ENCODE peak calls at places on chromosomes 11 and 22, in four cellular contexts. X is Peyer's patch, S is PC-9, I is AG04450. V is an unnamed sample.

GRCh38 chr22:17777005-17777716 is 2.9 kb upstream of the BID start:
- DNase-seq in X (peak), S (no peak), I (no peak), V (no peak)

GRCh38 chr22:32103648-32104326 is 55.3 kb downstream of the C22orf42 start:
- DNase-seq in I (no peak), S (no peak), X (no peak), V (peak)

GRCh38 chr11:72684236-72684912 is 10.2 kb upstream of the PDE2A start:
- DNase-seq in X (peak), S (peak), I (no peak), V (no peak)

GRCh38 chr11:47494996-47495855 is 46.3 kb upstream of the RAPSN start:
- DNase-seq in X (no peak), I (peak), S (no peak), V (no peak)

GRCh38 chr11:71209181-71209580 is 43.2 kb downstream of the SHANK2 start:
- DNase-seq in I (no peak), X (no peak), S (no peak), V (no peak)

GRCh38 chr22:33918676-33919590 is 1.3 kb downstream of the LARGE1 start:
- DNase-seq in S (no peak), X (no peak), I (no peak), V (no peak)

GRCh38 chr11:15662285-15662684 is 547.6 kb downstream of the INSC start:
- DNase-seq in I (no peak), S (no peak), X (no peak), V (no peak)

GRCh38 chr11:66237867-66238266 is 30.6 kb upstream of the RAB1B start:
- DNase-seq in X (no peak), I (no peak), S (no peak), V (no peak)

GRCh38 chr11:35629914-35630313 is 11.7 kb downstream of the FJX1 start:
- DNase-seq in X (no peak), I (peak), S (peak), V (peak)

GRCh38 chr22:25402160-25402500 is 162.3 kb upstream of the GRK3 start:
- DNase-seq in S (no peak), I (no peak), X (no peak), V (no peak)

GRCh38 chr22:20494978-20495860 is at the start of gene KLHL22:
- DNase-seq in S (peak), I (no peak), X (peak), V (no peak)

GRCh38 chr22:27391092-27391770 is 410.3 kb downstream of the MN1 start:
- DNase-seq in X (no peak), I (no peak), S (no peak), V (no peak)

GRCh38 chr11:120035756-120036155 is 102.2 kb downstream of the TRIM29 start:
- DNase-seq in I (no peak), S (no peak), X (peak), V (no peak)

GRCh38 chr22:25095869-25096268 is 103.8 kb upstream of the CRYBB3 start:
- DNase-seq in S (no peak), I (no peak), X (no peak), V (no peak)

GRCh38 chr11:124740277-124740882 is 638 bp downstream of the NRGN start:
- DNase-seq in S (peak), X (peak), I (no peak), V (no peak)

GRCh38 chr11:92556435-92556834 is 331.8 kb downstream of the FAT3 start:
- DNase-seq in X (no peak), S (peak), I (no peak), V (no peak)

GRCh38 chr11:70477607-70478006 is 79.3 kb downstream of the CTTN start:
- DNase-seq in S (no peak), I (no peak), X (no peak), V (no peak)

GRCh38 chr22:49975543-49976389 is 15.2 kb downstream of the PIM3 start:
- DNase-seq in S (no peak), I (no peak), X (peak), V (no peak)

GRCh38 chr11:72816404-72816990 is 2.3 kb downstream of the ATG16L2 start:
- DNase-seq in S (no peak), X (no peak), I (no peak), V (no peak)

GRCh38 chr11:75275581-75275980 is 35.0 kb downstream of the TPBGL start:
- DNase-seq in X (peak), I (no peak), S (no peak), V (no peak)

GRCh38 chr11:132033051-132033450 is 662.6 kb downstream of the NTM start:
- DNase-seq in I (no peak), X (no peak), S (no peak), V (no peak)

GRCh38 chr11:95845168-95845567 is 54.9 kb downstream of the CEP57 start:
- DNase-seq in X (no peak), S (no peak), I (no peak), V (no peak)

GRCh38 chr11:36550385-36551115 is 17.3 kb upstream of the RAG1 start:
- DNase-seq in X (no peak), I (no peak), S (no peak), V (no peak)

GRCh38 chr22:40479126-40479800 is 108.9 kb downstream of the SGSM3 start:
- DNase-seq in S (no peak), I (no peak), X (no peak), V (no peak)
- TF ChIP-seq CTCF in S (peak), I (no peak), X (no peak), V (no peak)

GRCh38 chr22:30596886-30597285 is 5.2 kb upstream of the PES1 start:
- DNase-seq in X (no peak), I (no peak), S (no peak), V (no peak)
- H3K4me3 ChIP-seq in X (no peak), I (no peak), S (no peak), V (no peak)

GRCh38 chr11:45407226-45407625 is 121.1 kb upstream of the SYT13 start:
- DNase-seq in X (no peak), S (no peak), I (no peak), V (no peak)

GRCh38 chr11:45402049-45402630 is 116.0 kb upstream of the SYT13 start:
- DNase-seq in S (no peak), X (no peak), I (no peak), V (no peak)

GRCh38 chr11:45410391-45411215 is 124.5 kb upstream of the SYT13 start:
- DNase-seq in I (no peak), X (no peak), S (no peak), V (no peak)

GRCh38 chr11:45409587-45409986 is 123.4 kb upstream of the SYT13 start:
- DNase-seq in I (no peak), X (no peak), S (no peak), V (no peak)

GRCh38 chr11:45405916-45406670 is 120.0 kb upstream of the SYT13 start:
- DNase-seq in I (no peak), X (no peak), S (no peak), V (no peak)
- TF ChIP-seq CTCF in I (peak), X (no peak), S (peak), V (peak)

GRCh38 chr11:128497057-128497957 is 90.1 kb downstream of the ETS1 start:
- DNase-seq in X (no peak), S (peak), I (peak), V (peak)
- H3K4me3 ChIP-seq in X (no peak), S (peak), I (peak), V (peak)

DNA sequence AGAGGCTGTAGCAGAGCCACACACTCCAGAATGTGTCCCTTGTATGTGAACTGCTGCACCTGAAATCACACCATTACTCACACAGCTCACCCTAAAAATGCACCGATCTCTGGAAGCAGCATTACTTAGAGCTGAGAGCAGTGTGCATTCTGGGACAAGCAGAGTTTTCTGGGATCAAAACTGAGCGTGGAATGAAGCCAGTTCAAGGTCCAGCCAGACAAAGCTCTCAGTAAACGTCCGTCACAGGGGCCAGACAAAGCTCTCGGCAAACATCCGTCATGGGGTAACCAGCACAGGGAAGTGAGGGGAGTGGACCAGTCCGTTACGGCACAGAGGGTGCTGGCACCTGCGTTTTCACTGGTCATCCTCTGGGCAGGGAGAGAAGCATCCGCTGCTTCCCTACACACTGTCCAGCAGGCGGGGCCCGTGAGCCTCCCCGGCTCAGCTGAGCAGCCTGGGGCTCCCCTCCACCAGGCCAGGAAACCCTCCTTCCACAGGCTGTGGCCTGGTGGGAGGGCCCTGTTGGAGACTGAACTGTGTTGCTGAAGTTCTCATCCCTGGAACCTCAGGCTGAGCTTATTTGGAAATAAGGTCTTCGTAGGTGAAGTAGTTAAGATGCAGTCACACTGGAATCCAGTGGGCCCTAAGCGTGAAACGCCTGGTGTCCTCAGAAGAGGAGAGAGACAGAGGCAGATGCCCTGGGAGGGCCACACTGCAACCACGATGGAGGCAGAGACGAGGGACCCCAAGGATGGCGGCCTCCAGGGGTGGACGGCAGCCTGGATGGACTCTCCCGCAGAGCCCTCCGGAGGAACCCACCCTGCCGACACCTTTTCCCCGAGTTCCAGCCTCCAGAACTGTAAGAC is 883.9 kb downstream of the BRD1 start:
- DNase-seq in S (peak), I (no peak), X (peak), V (no peak)
- TF ChIP-seq CTCF in S (peak), I (no peak), X (no peak), V (no peak)

DNA sequence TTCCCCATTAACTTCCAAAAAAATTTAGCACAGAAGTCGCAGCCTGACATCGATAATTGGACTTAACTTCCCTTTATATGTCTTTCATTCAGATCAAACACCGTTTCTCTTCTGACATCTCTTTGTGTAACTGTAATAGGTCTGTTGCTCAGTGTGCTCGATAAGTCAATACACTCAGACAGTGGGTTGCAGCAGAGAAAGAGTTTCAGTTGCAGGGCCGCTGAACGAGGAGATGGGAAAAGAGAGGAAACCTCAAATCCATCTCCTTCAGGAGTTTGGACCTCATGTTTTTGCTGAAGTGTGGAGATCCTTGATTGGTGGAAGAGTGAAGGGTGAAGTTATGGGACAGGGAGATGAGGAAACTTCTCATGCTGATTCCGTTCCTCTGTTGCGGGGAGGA is 1.1 kb downstream of the SAMM50 start:
- DNase-seq in S (no peak), I (no peak), X (no peak), V (no peak)
- H3K4me3 ChIP-seq in S (peak), I (peak), X (no peak), V (peak)

GRCh38 chr11:134562176-134562575 is 150.1 kb upstream of the B3GAT1 start:
- DNase-seq in S (no peak), I (no peak), X (no peak), V (no peak)

GRCh38 chr11:134564472-134565200 is 152.6 kb upstream of the B3GAT1 start:
- DNase-seq in I (no peak), S (no peak), X (no peak), V (no peak)

GRCh38 chr11:134561348-134561720 is 149.3 kb upstream of the B3GAT1 start:
- DNase-seq in X (no peak), S (no peak), I (no peak), V (no peak)

GRCh38 chr11:134560566-134561347 is 148.7 kb upstream of the B3GAT1 start:
- DNase-seq in S (no peak), X (no peak), I (no peak), V (no peak)

GRCh38 chr11:134562941-134563471 is 151.0 kb upstream of the B3GAT1 start:
- DNase-seq in I (no peak), X (no peak), S (no peak), V (no peak)
- TF ChIP-seq CTCF in I (no peak), X (no peak), S (no peak), V (no peak)

DNA sequence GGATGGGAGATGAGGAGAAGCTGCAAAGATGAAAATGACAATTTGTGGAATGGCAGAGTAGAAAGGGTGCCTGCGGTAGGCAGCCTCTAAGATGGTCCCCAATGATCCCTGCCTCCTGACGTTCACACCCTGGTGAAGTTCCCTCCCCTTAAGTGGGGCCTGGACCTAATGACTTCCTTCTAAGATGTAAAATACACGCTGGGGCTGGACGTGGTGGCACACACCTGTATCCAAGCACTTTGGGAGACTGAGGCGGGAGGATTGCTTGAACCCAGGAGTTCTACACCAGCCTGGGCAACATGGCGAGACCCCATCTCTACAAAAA is 60.7 kb upstream of the CREB3L1 start:
- DNase-seq in X (no peak), S (no peak), I (no peak), V (no peak)
- H3K4me3 ChIP-seq in X (no peak), S (no peak), I (no peak), V (no peak)

V was measured in HFF-Myc.